ENCODE peak calls at places on chromosome 4, in four cellular contexts. A is MM.1S, G is fibroblast of lung, V is body of pancreas. K is an unnamed sample.

GRCh38 chr4:57270350-57270749 is 160.2 kb upstream of the IGFBP7 start:
- DNase-seq in A (no peak), G (peak; percentile 1), V (peak; percentile 11), K (no peak)

GRCh38 chr4:137950286-137950685 is 291.9 kb downstream of the SLC7A11 start:
- DNase-seq in A (no peak), G (no peak), V (no peak), K (no peak)

GRCh38 chr4:137664416-137664815 is 132.1 kb upstream of the PCDH18 start:
- DNase-seq in A (no peak), G (no peak), V (no peak), K (no peak)

GRCh38 chr4:65918217-65918616 is 247.9 kb upstream of the EPHA5 start:
- DNase-seq in A (no peak), G (no peak), V (no peak), K (no peak)

GRCh38 chr4:166318810-166319525 is 445.9 kb downstream of the TLL1 start:
- DNase-seq in A (no peak), G (no peak), V (no peak), K (peak; percentile 70)

GRCh38 chr4:141913928-141914327 is 277.5 kb downstream of the IL15 start:
- DNase-seq in A (no peak), G (no peak), V (no peak), K (peak; percentile 2)

GRCh38 chr4:24705016-24705753 is 90.2 kb upstream of the SOD3 start:
- DNase-seq in A (no peak), G (no peak), V (no peak), K (no peak)

GRCh38 chr4:148589182-148589581 is 147.0 kb upstream of the NR3C2 start:
- DNase-seq in A (no peak), G (no peak), V (no peak), K (no peak)

GRCh38 chr4:100635899-100636298 is 118.1 kb upstream of the EMCN start:
- DNase-seq in A (no peak), G (no peak), V (peak; percentile 74), K (peak; percentile 78)

GRCh38 chr4:79198886-79199591 is 126.8 kb downstream of the NAA11 start:
- DNase-seq in A (no peak), G (no peak), V (no peak), K (no peak)

GRCh38 chr4:111793686-111794085 is 351.6 kb upstream of the FAM241A start:
- DNase-seq in A (no peak), G (no peak), V (no peak), K (no peak)

GRCh38 chr4:181676546-181676945 is 566.7 kb upstream of the TENM3 start:
- DNase-seq in A (no peak), G (no peak), V (no peak), K (no peak)

GRCh38 chr4:181677203-181677602 is 566.0 kb upstream of the TENM3 start:
- DNase-seq in A (no peak), G (no peak), V (no peak), K (no peak)

GRCh38 chr4:181672751-181673150 is 570.5 kb upstream of the TENM3 start:
- DNase-seq in A (no peak), G (no peak), V (no peak), K (no peak)

GRCh38 chr4:181671672-181672071 is 571.5 kb upstream of the TENM3 start:
- DNase-seq in A (no peak), G (no peak), V (no peak), K (no peak)

DNA sequence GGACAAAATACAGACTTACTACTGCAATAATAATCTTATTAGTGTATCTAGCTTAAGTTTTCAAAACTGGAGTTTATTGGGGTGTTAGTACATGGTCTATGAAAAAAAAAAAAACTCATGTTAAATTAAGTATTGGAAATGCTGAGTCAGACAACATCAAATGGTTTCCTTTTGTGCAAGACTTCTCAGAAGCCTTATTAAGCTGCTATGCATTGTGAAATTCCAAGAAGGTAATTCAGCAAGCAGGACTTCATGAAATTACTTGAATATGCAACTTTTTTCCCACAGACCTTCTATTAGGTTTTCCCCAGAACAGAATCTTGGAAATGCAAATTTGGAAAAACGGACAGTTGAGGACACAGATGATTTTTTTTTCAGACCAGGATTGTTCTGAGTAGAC is 568.9 kb upstream of the TENM3 start:
- DNase-seq in A (no peak), G (peak; percentile 43), V (no peak), K (no peak)
- H3K27me3 ChIP-seq in A (no peaks in the 10 kb centered on the region), G (no peaks in the 10 kb centered on the region), V (no peaks in the 10 kb centered on the region), K (no peaks in the 10 kb centered on the region)

GRCh38 chr4:2132438-2132837 is 73.3 kb downstream of the NAT8L start:
- DNase-seq in A (no peak), G (peak; percentile 7), V (no peak), K (no peak)

GRCh38 chr4:2135083-2135482 is 76.0 kb downstream of the NAT8L start:
- DNase-seq in A (no peak), G (peak; percentile 58), V (peak; percentile 12), K (no peak)

GRCh38 chr4:2138846-2139500 is 79.8 kb downstream of the NAT8L start:
- DNase-seq in A (no peak), G (no peak), V (no peak), K (no peak)

GRCh38 chr4:2141022-2141761 is 82.1 kb downstream of the NAT8L start:
- DNase-seq in A (peak; percentile 42), G (no peak), V (no peak), K (no peak)

DNA sequence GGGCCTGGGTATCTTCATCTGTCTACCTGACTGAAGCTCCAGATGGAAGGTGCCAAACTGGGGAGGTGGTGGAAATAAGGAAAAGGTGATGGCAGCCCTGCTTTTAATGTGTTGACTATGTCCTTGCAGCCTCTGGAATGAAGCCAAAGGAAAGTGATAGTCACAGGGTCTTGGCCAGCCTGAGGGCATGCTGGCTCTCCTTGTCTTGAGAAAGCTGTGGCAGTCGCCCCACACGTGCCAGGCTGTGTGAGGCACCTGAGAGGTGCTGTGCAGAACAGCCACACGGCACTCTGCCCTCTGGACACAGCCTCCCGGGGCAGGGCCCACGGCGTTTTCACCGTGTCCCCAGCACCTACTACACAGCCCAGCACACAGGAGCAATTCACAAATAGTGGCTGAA is 77.6 kb downstream of the NAT8L start:
- DNase-seq in A (no peak), G (no peak), V (peak; percentile 38), K (no peak)
- H3K27me3 ChIP-seq in A (no peaks in the 10 kb centered on the region), G (no peaks in the 10 kb centered on the region), V (no peaks in the 10 kb centered on the region), K (no peaks in the 10 kb centered on the region)

GRCh38 chr4:153000068-153000420 is 63.9 kb downstream of the FHDC1 start:
- DNase-seq in A (no peak), G (no peak), V (no peak), K (no peak)
- H3K27me3 ChIP-seq in A (no peaks in the 10 kb centered on the region), G (peaks cover 8% of the 10 kb centered on the region), V (no peaks in the 10 kb centered on the region), K (no peaks in the 10 kb centered on the region)

GRCh38 chr4:121379276-121379675 is 1.5 kb downstream of the QRFPR start:
- DNase-seq in A (no peak), G (no peak), V (no peak), K (no peak)
- H3K27me3 ChIP-seq in A (peaks cover 11% of the 10 kb centered on the region), G (peaks cover 22% of the 10 kb centered on the region), V (no peaks in the 10 kb centered on the region), K (peaks cover 10% of the 10 kb centered on the region)

DNA sequence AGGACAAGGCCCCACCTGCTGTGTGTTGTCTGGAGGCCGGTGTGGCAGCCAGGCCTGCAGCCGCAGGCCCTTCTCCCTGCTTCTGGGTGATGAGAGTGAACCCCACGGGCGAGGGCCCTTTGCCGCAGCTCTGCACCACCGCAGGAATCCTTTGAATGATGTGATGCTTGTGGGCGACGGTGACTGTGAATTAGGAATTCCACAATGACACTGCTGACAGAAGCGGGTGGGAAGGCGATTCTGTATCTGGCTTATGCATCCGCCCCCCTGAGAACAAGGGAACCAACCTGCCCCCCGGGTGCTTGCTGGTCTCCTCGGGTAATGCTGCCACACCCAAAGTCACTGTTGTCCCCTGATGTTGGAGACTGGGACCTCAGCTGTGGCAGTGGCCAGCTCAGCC is 19.5 kb upstream of the MAN2B2 start:
- DNase-seq in A (no peak), G (no peak), V (no peak), K (no peak)
- H3K27me3 ChIP-seq in A (peaks cover 85% of the 10 kb centered on the region), G (peaks cover 11% of the 10 kb centered on the region), V (no peaks in the 10 kb centered on the region), K (peaks cover 5% of the 10 kb centered on the region)

GRCh38 chr4:120540625-120541024 is 381.9 kb downstream of the PRDM5 start:
- DNase-seq in A (no peak), G (no peak), V (no peak), K (no peak)

DNA sequence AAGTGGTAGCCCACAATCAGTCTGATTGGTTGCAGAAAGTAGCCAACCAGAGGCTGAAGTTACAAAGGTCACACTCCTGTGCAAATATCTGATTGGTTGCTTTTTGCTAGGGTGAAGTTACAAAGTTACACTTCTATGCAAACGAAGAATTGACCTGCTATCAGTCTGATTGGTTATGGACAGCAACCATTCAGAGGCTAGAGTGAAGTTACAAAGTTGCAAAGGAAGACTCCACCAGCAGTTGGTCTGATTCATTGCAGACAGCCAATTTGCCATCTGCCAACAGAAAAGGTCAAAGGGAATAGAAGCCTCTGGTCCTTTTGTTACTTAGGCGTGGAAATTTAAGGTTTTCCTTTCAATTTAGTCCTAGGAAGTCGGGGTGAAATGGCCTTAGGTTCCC is 377.7 kb downstream of the PRDM5 start:
- DNase-seq in A (no peak), G (no peak), V (no peak), K (no peak)
- H3K27me3 ChIP-seq in A (no peaks in the 10 kb centered on the region), G (no peaks in the 10 kb centered on the region), V (no peaks in the 10 kb centered on the region), K (no peaks in the 10 kb centered on the region)

GRCh38 chr4:52661966-52662705 is 3.0 kb upstream of the USP46 start:
- DNase-seq in A (no peak), G (peak; percentile 20), V (no peak), K (peak; percentile 74)
- H3K27me3 ChIP-seq in A (no peaks in the 10 kb centered on the region), G (no peaks in the 10 kb centered on the region), V (no peaks in the 10 kb centered on the region), K (no peaks in the 10 kb centered on the region)